ENCODE peak calls at places on chromosomes 2 and 18, in four cellular contexts. Y is colonic mucosa, V is tibial artery, C is astrocyte. W is an unnamed sample.
A peak's percentile ranks its signal among the peaks of the same experiment; 100 is the strongest.

GRCh38 chr2:154898269-154898668 is 199.8 kb downstream of the KCNJ3 start:
- DNase-seq in V (no peak), C (no peak), Y (no peak), W (no peak)

GRCh38 chr18:7116001-7116831 is 1.4 kb downstream of the LAMA1 start:
- DNase-seq in C (peak; percentile 26), V (no peak), Y (no peak), W (no peak)

GRCh38 chr18:58194028-58194427 is 150.0 kb downstream of the NEDD4L start:
- DNase-seq in V (no peak), Y (peak; percentile 23), C (no peak), W (no peak)

GRCh38 chr2:197286805-197287595 is 23.6 kb downstream of the ANKRD44 start:
- DNase-seq in V (peak; percentile 61), Y (peak; percentile 41), C (peak; percentile 93), W (peak; percentile 93)

GRCh38 chr2:98087447-98088065 is 589 bp downstream of the VWA3B start:
- DNase-seq in C (no peak), Y (no peak), V (no peak), W (no peak)

GRCh38 chr2:218781691-218782528 is at the start of gene CYP27A1:
- DNase-seq in Y (peak; percentile 79), V (peak; percentile 51), C (no peak), W (no peak)

GRCh38 chr2:98521266-98521665 is 76.6 kb downstream of the INPP4A start:
- DNase-seq in C (no peak), Y (no peak), V (no peak), W (no peak)

GRCh38 chr2:235034270-235035135 is 82.7 kb downstream of the SH3BP4 start:
- DNase-seq in C (no peak), V (no peak), Y (no peak), W (no peak)

DNA sequence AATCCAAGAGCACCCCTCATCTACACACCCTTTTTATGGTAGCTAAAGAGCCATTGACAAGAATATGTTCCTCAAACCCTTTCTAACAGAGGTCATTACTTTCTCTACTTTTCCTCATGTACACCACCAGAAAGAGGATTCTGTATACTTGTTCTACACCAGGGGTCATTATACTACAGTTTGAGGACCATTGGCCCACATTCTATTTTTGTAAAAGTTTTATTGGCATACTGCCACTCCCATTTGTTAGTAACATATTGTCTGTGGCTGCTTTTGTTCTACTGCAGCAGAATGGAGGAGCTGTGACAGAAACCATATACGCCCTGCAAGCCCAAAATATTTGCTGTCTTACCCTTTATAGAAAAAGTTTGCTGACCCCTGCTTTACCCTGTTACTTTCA is 14.3 kb downstream of the HTR2B start:
- DNase-seq in Y (no peak), C (peak; percentile 43), V (no peak), W (no peak)
- TF ChIP-seq CTCF in Y (no peak), C (peak; percentile 9), V (peak; percentile 47), W (no peak)

GRCh38 chr2:204172074-204172600 is 235.6 kb downstream of the ICOS start:
- DNase-seq in Y (no peak), V (no peak), C (no peak), W (no peak)

GRCh38 chr2:204171432-204171960 is 234.9 kb downstream of the ICOS start:
- DNase-seq in C (no peak), V (no peak), Y (no peak), W (no peak)

GRCh38 chr2:204175552-204176271 is 239.1 kb downstream of the ICOS start:
- DNase-seq in C (no peak), V (no peak), Y (no peak), W (peak; percentile 49)

GRCh38 chr2:204176306-204176705 is 239.7 kb downstream of the ICOS start:
- DNase-seq in V (no peak), Y (no peak), C (no peak), W (no peak)

DNA sequence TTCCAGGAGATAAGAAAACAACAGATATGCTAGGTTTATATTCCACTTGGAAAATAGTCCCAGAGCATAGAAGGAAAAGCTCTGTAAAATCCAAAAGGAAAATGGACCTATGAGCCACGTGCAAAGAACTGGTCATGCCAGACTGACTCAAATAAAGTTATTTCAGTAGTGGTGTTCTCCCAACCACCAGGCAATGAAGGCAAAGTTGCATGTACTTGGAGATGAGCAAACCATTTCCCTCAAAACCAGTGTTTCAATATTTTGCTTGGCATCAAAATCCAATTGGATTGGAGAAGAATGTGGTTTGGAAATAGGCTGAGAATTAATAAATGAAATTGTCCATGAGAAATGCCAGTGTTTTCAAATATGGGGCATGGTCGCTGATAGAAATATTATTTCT is 237.5 kb downstream of the ICOS start:
- DNase-seq in C (no peak), Y (no peak), V (no peak), W (no peak)
- H3K4me3 ChIP-seq in C (no peak overlapping the region), Y (no peak overlapping the region), V (no peak overlapping the region), W (no peak overlapping the region)

GRCh38 chr2:178514664-178515063 is 34.4 kb downstream of the PLEKHA3 start:
- DNase-seq in Y (no peak), V (no peak), C (peak; percentile 83), W (peak; percentile 91)

GRCh38 chr2:178517496-178517895 is 37.2 kb downstream of the PLEKHA3 start:
- DNase-seq in C (no peak), V (no peak), Y (no peak), W (no peak)

GRCh38 chr2:178512491-178512890 is 32.2 kb downstream of the PLEKHA3 start:
- DNase-seq in Y (no peak), C (peak; percentile 64), V (no peak), W (peak; percentile 58)

GRCh38 chr2:178510388-178510787 is 30.1 kb downstream of the PLEKHA3 start:
- DNase-seq in Y (no peak), C (no peak), V (no peak), W (no peak)

DNA sequence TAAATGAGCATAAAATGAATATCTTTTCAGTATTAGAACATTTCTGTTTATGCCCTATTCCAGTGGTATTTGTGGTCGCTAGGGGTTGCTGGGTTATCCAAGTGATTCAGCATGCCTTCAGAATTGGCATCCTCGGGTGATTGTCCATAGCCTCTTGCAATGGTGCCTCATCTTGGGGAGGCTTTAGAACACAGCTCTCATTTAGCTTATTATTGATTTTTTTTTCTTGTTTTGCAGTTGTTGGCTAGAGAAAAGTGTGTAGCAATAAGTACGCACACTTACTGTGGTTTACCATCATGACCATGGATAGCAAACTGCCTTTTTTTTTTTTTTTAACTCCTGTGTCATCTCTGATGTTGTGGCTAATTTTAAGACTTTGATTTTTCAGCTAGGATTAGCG is 33.6 kb downstream of the PLEKHA3 start:
- DNase-seq in V (no peak), Y (no peak), C (peak; percentile 54), W (no peak)
- H3K36me3 ChIP-seq in V (peaks cover 56% of the 10 kb centered on the region), Y (no peaks in the 10 kb centered on the region), C (peaks cover 3% of the 10 kb centered on the region), W (peaks cover 1% of the 10 kb centered on the region)

GRCh38 chr18:63765837-63766236 is 9.4 kb upstream of the SERPINB7 start:
- DNase-seq in Y (no peak), V (no peak), C (no peak), W (no peak)
- TF ChIP-seq CTCF in Y (no peak), V (no peak), C (no peak), W (no peak)

W was measured in bronchial epithelial cell.